ENCODE peak calls at places on chromosomes 13 and 19, in ten cellular contexts. C, M, J, D, W, H, G, Y, P and U are unnamed samples.

GRCh38 chr19:43739419-43739818 is 15.3 kb downstream of the SMG9 start:
- DNase-seq in H (no peak), P (no peak), Y (no peak), J (peak), C (no peak), D (no peak), W (peak), G (no peak), M (no peak), U (peak)

GRCh38 chr13:104691765-104692164 is 1625.5 kb upstream of the SLC10A2 start:
- DNase-seq in M (no peak), D (no peak), J (no peak), C (no peak), H (no peak), G (no peak), P (no peak), Y (no peak), W (no peak), U (no peak)

GRCh38 chr13:97226788-97227627 is 4.9 kb downstream of the MBNL2 start:
- DNase-seq in G (no peak), Y (peak), D (no peak), J (no peak), C (no peak), P (peak), W (peak), H (no peak), M (no peak), U (peak)

GRCh38 chr13:50521750-50522149 is 321.7 kb downstream of the DLEU7 start:
- DNase-seq in J (no peak), C (no peak), H (no peak), M (peak), G (no peak), W (no peak), Y (peak), D (no peak), P (no peak), U (no peak)

GRCh38 chr13:106573855-106574254 is 5.9 kb upstream of the ARGLU1 start:
- DNase-seq in C (no peak), D (peak), P (no peak), Y (peak), W (peak), G (no peak), J (no peak), M (peak), H (peak), U (peak)

GRCh38 chr13:113542751-113543424 is 41.7 kb upstream of the TFDP1 start:
- DNase-seq in H (no peak), M (no peak), D (no peak), J (no peak), C (peak), W (no peak), Y (no peak), G (no peak), P (no peak), U (no peak)

GRCh38 chr13:36981156-36981743 is 17.9 kb downstream of the ALG5 start:
- DNase-seq in W (no peak), H (no peak), Y (no peak), D (no peak), M (peak), G (no peak), C (no peak), J (peak), P (peak), U (no peak)

GRCh38 chr13:32032780-32033179 is 1.2 kb downstream of the FRY start:
- DNase-seq in C (no peak), G (no peak), P (no peak), Y (no peak), H (no peak), D (no peak), M (no peak), W (no peak), J (no peak), U (no peak)

GRCh38 chr13:113936566-113936965 is 37.3 kb downstream of the C13orf46 start:
- DNase-seq in M (no peak), C (no peak), J (no peak), Y (no peak), W (no peak), P (no peak), H (peak), D (no peak), G (no peak), U (no peak)

GRCh38 chr13:21777813-21778212 is 106.9 kb downstream of the FGF9 start:
- DNase-seq in G (no peak), P (no peak), D (no peak), J (no peak), W (no peak), C (no peak), M (no peak), Y (no peak), H (no peak), U (no peak)

GRCh38 chr13:21777166-21777565 is 106.3 kb downstream of the FGF9 start:
- DNase-seq in P (no peak), J (no peak), H (no peak), Y (no peak), M (no peak), W (no peak), C (no peak), D (no peak), G (no peak), U (no peak)
- TF ChIP-seq POLR2A in P (no peak), J (no peak), H (no peak), Y (no peak), M (no peak), W (no peak), C (no peak), D (no peak), G (no peak), U (no peak)

DNA sequence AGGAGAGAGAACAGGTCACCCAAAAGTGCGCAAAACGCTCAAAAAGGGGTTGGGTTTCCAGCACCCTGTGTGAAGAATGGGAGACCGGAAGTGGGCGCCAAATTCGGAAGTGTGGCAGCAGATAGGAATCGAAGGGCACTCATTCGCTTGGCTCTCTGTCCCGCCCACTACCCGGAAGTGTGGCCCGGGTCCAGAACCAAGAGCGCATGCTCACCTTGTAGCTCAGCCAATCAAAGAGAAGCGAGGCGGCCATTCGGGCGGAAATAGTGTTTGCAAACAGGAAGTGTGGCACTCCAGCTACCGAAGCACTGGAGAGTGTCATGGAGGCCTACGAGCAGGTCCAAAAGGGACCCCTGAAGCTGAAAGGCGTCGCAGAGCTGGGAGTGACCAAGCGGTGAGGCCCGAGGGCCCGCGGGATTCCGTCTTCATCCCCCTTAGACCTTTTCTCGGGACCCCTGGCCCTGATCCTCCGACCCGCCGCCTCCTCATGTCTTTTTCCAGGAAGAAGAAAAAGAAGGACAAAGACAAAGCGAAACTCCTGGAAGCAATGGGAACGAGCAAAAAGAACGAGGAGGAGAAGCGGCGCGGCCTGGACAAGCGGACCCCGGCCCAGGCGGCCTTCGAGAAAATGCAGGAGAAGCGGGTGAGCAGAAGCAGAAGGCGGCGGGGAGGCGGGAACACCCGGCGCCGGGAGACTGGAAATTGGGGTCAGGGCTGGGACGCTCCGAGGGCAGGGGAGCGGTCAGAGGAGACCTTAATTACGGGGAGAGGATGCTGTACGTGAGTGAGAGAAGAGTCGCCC is at the start of gene FAM32A:
- DNase-seq in G (peak), C (peak), Y (peak), M (peak), P (peak), J (peak), D (peak), H (peak), W (peak), U (peak)
- TF ChIP-seq CTCF in G (no peak), C (peak), Y (peak), M (peak), P (no peak), J (peak), D (peak), H (no peak), W (peak), U (peak)

DNA sequence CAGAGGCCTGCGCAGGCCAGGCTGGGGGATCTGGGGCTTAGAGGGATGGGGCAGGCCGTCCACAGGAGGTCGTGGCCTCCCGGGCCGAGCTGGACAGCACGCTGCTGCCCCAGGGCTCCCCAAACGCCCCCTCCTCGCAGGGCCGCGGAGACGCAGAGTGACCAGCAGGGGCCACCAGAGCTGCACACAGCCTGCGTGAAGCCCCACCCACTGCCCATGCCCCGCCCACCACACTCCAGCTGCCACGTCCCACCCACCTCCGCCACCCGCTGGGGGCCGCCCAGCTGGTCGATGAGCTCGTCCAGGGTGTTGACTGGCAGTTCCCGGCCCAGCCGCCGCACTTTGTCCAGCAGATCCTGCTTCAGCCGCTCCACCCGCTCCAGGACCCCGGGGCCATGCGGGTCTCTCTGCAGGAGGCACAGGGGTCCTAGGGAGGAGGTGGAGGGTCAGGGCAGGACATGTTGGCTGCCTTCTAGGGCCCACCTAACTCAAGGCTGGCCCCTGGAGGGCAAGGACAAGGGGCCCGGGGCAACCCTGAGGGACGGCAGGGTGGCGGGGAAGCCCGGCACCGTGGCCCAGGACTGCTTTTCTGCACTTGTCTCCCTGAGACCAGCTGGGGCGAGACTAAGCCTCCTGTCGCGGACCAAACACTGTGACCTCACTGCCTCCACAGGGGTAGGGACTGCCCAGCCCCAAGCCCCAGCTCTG is 9.6 kb downstream of the GPX4 start:
- DNase-seq in W (peak), J (peak), Y (peak), H (peak), C (peak), D (peak), M (peak), P (peak), G (peak), U (peak)
- TF ChIP-seq POLR2A in W (no peak), J (no peak), Y (no peak), H (peak), C (no peak), D (no peak), M (no peak), P (no peak), G (no peak), U (no peak)

DNA sequence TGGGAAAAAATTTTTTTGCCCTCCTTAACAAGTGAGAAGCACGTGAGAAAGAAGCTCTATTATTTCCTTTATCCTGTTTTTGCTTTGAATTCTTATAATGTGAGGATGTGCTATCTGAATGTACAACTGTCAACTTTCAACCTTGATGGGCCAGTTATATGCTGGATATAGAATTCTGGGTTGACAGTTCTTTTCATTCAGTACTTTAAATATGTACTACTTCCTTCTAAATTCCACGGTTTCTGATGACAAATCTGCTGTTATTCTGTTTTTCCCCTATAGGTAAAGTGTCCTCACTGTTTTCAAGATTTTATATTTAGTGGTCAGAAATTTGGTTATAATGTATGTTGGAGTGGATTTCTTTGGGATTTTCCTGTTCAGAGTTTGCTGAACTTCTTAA is 29.9 kb downstream of the ZDHHC20 start:
- DNase-seq in C (no peak), Y (no peak), H (no peak), J (peak), M (no peak), D (no peak), P (no peak), W (no peak), G (no peak), U (no peak)
- TF ChIP-seq CTCF in C (no peak), Y (no peak), H (no peak), J (no peak), M (no peak), D (no peak), P (no peak), W (no peak), G (no peak), U (no peak)

GRCh38 chr13:34543836-34544235 is 398.2 kb upstream of the NBEA start:
- DNase-seq in H (no peak), M (no peak), W (peak), Y (no peak), G (no peak), C (no peak), D (no peak), J (no peak), P (no peak), U (no peak)
- TF ChIP-seq POLR2A in H (no peak), M (no peak), W (no peak), Y (no peak), G (no peak), C (no peak), D (no peak), J (no peak), P (no peak), U (no peak)

GRCh38 chr19:6204212-6204611 is 68.7 kb downstream of the ACSBG2 start:
- DNase-seq in P (no peak), G (no peak), C (peak), H (no peak), W (no peak), D (no peak), J (no peak), Y (no peak), M (no peak), U (no peak)

GRCh38 chr19:6204866-6205723 is 69.6 kb downstream of the ACSBG2 start:
- DNase-seq in P (no peak), H (no peak), M (no peak), G (no peak), C (peak), J (no peak), W (no peak), D (no peak), Y (no peak), U (no peak)

GRCh38 chr19:6196361-6196760 is 60.9 kb downstream of the ACSBG2 start:
- DNase-seq in M (no peak), C (no peak), W (no peak), H (no peak), D (no peak), Y (no peak), J (no peak), G (no peak), P (no peak), U (no peak)

GRCh38 chr19:6198896-6199239 is 63.4 kb downstream of the ACSBG2 start:
- DNase-seq in H (no peak), D (no peak), Y (no peak), P (no peak), J (no peak), C (no peak), M (no peak), G (no peak), W (no peak), U (no peak)

DNA sequence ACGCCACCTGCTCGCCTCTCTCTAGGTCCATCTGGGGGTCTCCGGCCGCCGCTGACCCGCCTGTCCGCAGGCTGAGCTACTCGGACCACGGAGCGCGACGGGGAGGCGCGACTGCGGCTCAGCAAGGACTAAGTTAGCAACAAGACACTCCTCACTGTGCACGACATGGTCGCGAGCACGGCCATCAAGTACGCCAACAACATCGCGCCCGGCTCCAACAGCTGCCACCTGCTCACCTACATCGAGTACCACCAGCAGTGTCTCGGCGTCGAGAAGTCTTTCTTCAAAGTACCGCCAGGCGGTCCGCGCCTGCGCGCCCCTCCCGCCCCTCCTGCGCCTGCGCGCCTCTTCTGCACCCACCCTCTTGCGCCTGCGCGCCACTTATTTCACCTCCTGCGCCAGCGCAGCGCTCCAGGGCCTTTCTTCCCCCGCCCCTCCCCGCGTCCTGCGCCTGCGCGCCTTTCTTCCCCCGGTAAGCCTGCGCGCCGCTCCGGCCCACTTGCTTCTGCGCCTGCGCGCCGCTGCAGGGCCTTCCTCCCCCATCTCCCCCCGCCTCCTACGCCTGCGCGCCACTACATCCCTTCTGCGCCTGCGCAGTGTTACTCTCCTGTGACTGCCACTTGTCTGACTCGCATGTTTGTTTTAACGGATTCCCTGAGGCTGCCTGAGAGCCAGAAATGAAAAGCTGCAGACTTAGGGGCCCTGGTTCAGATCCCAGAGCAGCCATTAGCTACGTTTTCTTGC is 63.9 kb downstream of the ACSBG2 start:
- DNase-seq in W (peak), M (peak), P (peak), D (peak), Y (peak), G (peak), C (peak), J (peak), H (peak), U (peak)
- TF ChIP-seq CTCF in W (peak), M (peak), P (peak), D (peak), Y (peak), G (no peak), C (peak), J (no peak), H (no peak), U (no peak)

DNA sequence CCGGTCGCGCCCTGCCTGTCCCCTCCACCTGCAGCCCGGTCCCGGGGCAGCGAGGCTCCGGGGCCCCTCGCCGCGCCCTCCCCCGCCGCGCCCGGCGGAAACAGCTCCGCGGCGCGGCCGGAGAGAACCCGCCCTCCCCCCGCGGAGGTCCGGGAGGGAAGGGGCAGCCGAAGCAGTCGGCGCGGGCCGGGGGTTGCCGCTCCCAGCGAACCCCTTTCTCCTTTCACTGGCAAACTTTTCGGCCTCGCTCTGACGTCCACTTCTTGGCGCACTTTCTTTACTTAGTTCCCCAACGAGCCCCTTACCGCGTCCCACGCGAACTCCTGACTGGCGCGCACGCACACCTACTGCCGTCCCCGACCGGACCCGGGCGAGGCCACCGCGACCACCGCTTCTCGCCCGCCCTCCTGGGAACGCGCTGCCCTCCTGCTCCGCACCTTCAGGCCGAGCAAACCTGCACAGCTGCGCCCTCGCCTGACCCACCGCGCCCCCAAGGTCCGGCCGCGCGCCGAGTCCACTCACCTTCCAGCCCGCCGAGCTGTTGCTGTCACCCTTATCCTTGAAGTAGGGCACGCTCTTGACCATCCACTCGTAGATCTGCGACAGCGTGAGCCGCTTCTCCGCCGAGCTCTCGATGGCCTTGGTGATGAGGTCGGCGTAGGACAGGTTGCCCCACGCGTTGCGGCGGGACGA is 1.2 kb downstream of the FOXO1 start:
- DNase-seq in H (peak), C (no peak), M (no peak), D (no peak), J (peak), W (peak), Y (peak), P (peak), G (no peak), U (peak)
- TF ChIP-seq POLR2A in H (no peak), C (no peak), M (no peak), D (no peak), J (no peak), W (no peak), Y (no peak), P (no peak), G (no peak), U (no peak)

DNA sequence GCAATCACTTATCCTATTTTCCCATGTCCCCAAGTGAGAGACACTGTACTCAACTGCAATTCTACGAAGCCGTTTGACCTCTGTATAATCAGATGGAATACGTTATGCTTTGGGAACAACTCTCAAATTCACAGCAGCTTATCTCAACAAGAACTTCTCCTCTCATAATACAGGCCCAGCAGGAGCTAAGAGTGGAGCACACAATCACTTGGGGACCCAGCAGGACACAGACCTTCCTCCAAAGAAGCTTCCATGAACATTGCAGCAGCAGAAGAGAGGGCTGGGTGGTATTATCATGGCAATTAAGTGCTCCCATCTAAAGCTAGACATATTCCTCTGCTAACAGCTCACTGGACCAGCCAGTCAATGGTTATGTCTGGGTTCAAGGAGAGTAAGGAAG is 428.3 kb upstream of the MIR17HG start:
- DNase-seq in C (no peak), Y (no peak), M (no peak), J (no peak), H (no peak), D (no peak), W (no peak), G (no peak), P (no peak), U (no peak)
- TF ChIP-seq CTCF in C (no peak), Y (no peak), M (no peak), J (no peak), H (no peak), D (no peak), W (no peak), G (no peak), P (no peak), U (no peak)

GRCh38 chr19:54364775-54365257 is at the start of gene LAIR1:
- DNase-seq in D (no peak), H (no peak), C (no peak), J (no peak), W (peak), G (no peak), M (no peak), P (no peak), Y (no peak), U (peak)
- TF ChIP-seq POLR2A in D (no peak), H (no peak), C (no peak), J (no peak), W (peak), G (no peak), M (no peak), P (no peak), Y (no peak), U (no peak)